ENCODE peak calls at places on chromosomes 16 and 17, in five cellular contexts. One of them, this sample, is unnamed.

GRCh38 chr17:55454906-55455474 is 33.4 kb upstream of the MMD start:
- DNase-seq in NCI-H748 treated with DMSO at 0.1 percent for 48 hours: no peak
- DNase-seq in effector memory CD8-positive, alpha-beta T cell: no peak
- DNase-seq in NCI-H2081: no peak
- DNase-seq in fibroblast of the conjunctiva: peak
- DNase-seq in this sample: no peak

GRCh38 chr16:20750558-20750957 is 8.9 kb upstream of the THUMPD1 start:
- DNase-seq in NCI-H748 treated with DMSO at 0.1 percent for 48 hours: no peak
- DNase-seq in effector memory CD8-positive, alpha-beta T cell: no peak
- DNase-seq in NCI-H2081: no peak
- DNase-seq in fibroblast of the conjunctiva: no peak
- DNase-seq in this sample: no peak

GRCh38 chr16:64627288-64627687 is 494.6 kb downstream of the CDH11 start:
- DNase-seq in NCI-H748 treated with DMSO at 0.1 percent for 48 hours: no peak
- DNase-seq in effector memory CD8-positive, alpha-beta T cell: no peak
- DNase-seq in NCI-H2081: no peak
- DNase-seq in fibroblast of the conjunctiva: no peak
- DNase-seq in this sample: no peak

GRCh38 chr16:89925596-89926079 is 2.5 kb downstream of the TUBB3 start:
- DNase-seq in NCI-H748 treated with DMSO at 0.1 percent for 48 hours: no peak
- DNase-seq in effector memory CD8-positive, alpha-beta T cell: no peak
- DNase-seq in NCI-H2081: no peak
- DNase-seq in fibroblast of the conjunctiva: no peak
- DNase-seq in this sample: no peak

GRCh38 chr17:71188811-71189492 is 931.9 kb upstream of the SOX9 start:
- DNase-seq in NCI-H748 treated with DMSO at 0.1 percent for 48 hours: no peak
- DNase-seq in effector memory CD8-positive, alpha-beta T cell: no peak
- DNase-seq in NCI-H2081: no peak
- DNase-seq in fibroblast of the conjunctiva: peak
- DNase-seq in this sample: no peak

GRCh38 chr17:80202197-80202596 is 17.9 kb downstream of the SGSH start:
- DNase-seq in NCI-H748 treated with DMSO at 0.1 percent for 48 hours: no peak
- DNase-seq in effector memory CD8-positive, alpha-beta T cell: no peak
- DNase-seq in NCI-H2081: no peak
- DNase-seq in fibroblast of the conjunctiva: no peak
- DNase-seq in this sample: no peak

GRCh38 chr17:29049541-29050150 is 6.7 kb downstream of the PIPOX start:
- DNase-seq in NCI-H748 treated with DMSO at 0.1 percent for 48 hours: no peak
- DNase-seq in effector memory CD8-positive, alpha-beta T cell: no peak
- DNase-seq in NCI-H2081: no peak
- DNase-seq in fibroblast of the conjunctiva: no peak
- DNase-seq in this sample: no peak

GRCh38 chr17:49469831-49470568 is 25.1 kb upstream of the NGFR start:
- DNase-seq in NCI-H748 treated with DMSO at 0.1 percent for 48 hours: no peak
- DNase-seq in effector memory CD8-positive, alpha-beta T cell: no peak
- DNase-seq in NCI-H2081: no peak
- DNase-seq in fibroblast of the conjunctiva: no peak
- DNase-seq in this sample: peak

GRCh38 chr17:3657874-3658783 is 10.2 kb downstream of the TAX1BP3 start:
- DNase-seq in NCI-H748 treated with DMSO at 0.1 percent for 48 hours: no peak
- DNase-seq in effector memory CD8-positive, alpha-beta T cell: no peak
- DNase-seq in NCI-H2081: no peak
- DNase-seq in fibroblast of the conjunctiva: no peak
- DNase-seq in this sample: no peak

GRCh38 chr16:14013571-14014283 is 57.4 kb upstream of the MRTFB start:
- DNase-seq in NCI-H748 treated with DMSO at 0.1 percent for 48 hours: peak
- DNase-seq in effector memory CD8-positive, alpha-beta T cell: no peak
- DNase-seq in NCI-H2081: no peak
- DNase-seq in fibroblast of the conjunctiva: peak
- DNase-seq in this sample: peak

GRCh38 chr16:76932541-76933211 is 258.3 kb upstream of the MON1B start:
- DNase-seq in NCI-H748 treated with DMSO at 0.1 percent for 48 hours: no peak
- DNase-seq in effector memory CD8-positive, alpha-beta T cell: no peak
- DNase-seq in NCI-H2081: no peak
- DNase-seq in fibroblast of the conjunctiva: no peak
- DNase-seq in this sample: no peak

GRCh38 chr16:83456934-83457333 is 350.8 kb upstream of the HSBP1 start:
- DNase-seq in NCI-H748 treated with DMSO at 0.1 percent for 48 hours: no peak
- DNase-seq in effector memory CD8-positive, alpha-beta T cell: no peak
- DNase-seq in NCI-H2081: no peak
- DNase-seq in fibroblast of the conjunctiva: no peak
- DNase-seq in this sample: no peak

GRCh38 chr16:61243954-61244353 is 792.3 kb downstream of the CDH8 start:
- DNase-seq in NCI-H748 treated with DMSO at 0.1 percent for 48 hours: no peak
- DNase-seq in effector memory CD8-positive, alpha-beta T cell: no peak
- DNase-seq in NCI-H2081: no peak
- DNase-seq in fibroblast of the conjunctiva: no peak
- DNase-seq in this sample: no peak

GRCh38 chr17:19013226-19013625 is 8.7 kb upstream of the FAM83G start:
- DNase-seq in NCI-H748 treated with DMSO at 0.1 percent for 48 hours: no peak
- DNase-seq in effector memory CD8-positive, alpha-beta T cell: no peak
- DNase-seq in NCI-H2081: no peak
- DNase-seq in fibroblast of the conjunctiva: no peak
- DNase-seq in this sample: no peak

GRCh38 chr16:85637808-85638186 is 24.7 kb downstream of the GSE1 start:
- DNase-seq in NCI-H748 treated with DMSO at 0.1 percent for 48 hours: no peak
- DNase-seq in effector memory CD8-positive, alpha-beta T cell: no peak
- DNase-seq in NCI-H2081: peak
- DNase-seq in fibroblast of the conjunctiva: no peak
- DNase-seq in this sample: peak

GRCh38 chr17:4579678-4580077 is 4.7 kb upstream of the SMTNL2 start:
- DNase-seq in NCI-H748 treated with DMSO at 0.1 percent for 48 hours: no peak
- DNase-seq in effector memory CD8-positive, alpha-beta T cell: no peak
- DNase-seq in NCI-H2081: no peak
- DNase-seq in fibroblast of the conjunctiva: no peak
- DNase-seq in this sample: no peak

GRCh38 chr16:57992084-57992483 is 8.4 kb downstream of the ZNF319 start:
- DNase-seq in NCI-H748 treated with DMSO at 0.1 percent for 48 hours: no peak
- DNase-seq in effector memory CD8-positive, alpha-beta T cell: no peak
- DNase-seq in NCI-H2081: no peak
- DNase-seq in fibroblast of the conjunctiva: no peak
- DNase-seq in this sample: no peak

GRCh38 chr17:64507418-64507766 is 615 bp downstream of the CEP95 start:
- DNase-seq in NCI-H748 treated with DMSO at 0.1 percent for 48 hours: peak
- DNase-seq in effector memory CD8-positive, alpha-beta T cell: no peak
- DNase-seq in NCI-H2081: peak
- DNase-seq in fibroblast of the conjunctiva: peak
- DNase-seq in this sample: no peak

GRCh38 chr17:77316651-77317050 is 175.9 kb downstream of the SEC14L1 start:
- DNase-seq in NCI-H748 treated with DMSO at 0.1 percent for 48 hours: no peak
- DNase-seq in effector memory CD8-positive, alpha-beta T cell: no peak
- DNase-seq in NCI-H2081: no peak
- DNase-seq in fibroblast of the conjunctiva: no peak
- DNase-seq in this sample: no peak

GRCh38 chr17:53628011-53628410 is 194.7 kb upstream of the KIF2B start:
- DNase-seq in NCI-H748 treated with DMSO at 0.1 percent for 48 hours: no peak
- DNase-seq in effector memory CD8-positive, alpha-beta T cell: no peak
- DNase-seq in NCI-H2081: no peak
- DNase-seq in fibroblast of the conjunctiva: peak
- DNase-seq in this sample: no peak

GRCh38 chr17:17542906-17543635 is 46.9 kb upstream of the RASD1 start:
- DNase-seq in NCI-H748 treated with DMSO at 0.1 percent for 48 hours: no peak
- DNase-seq in effector memory CD8-positive, alpha-beta T cell: no peak
- DNase-seq in NCI-H2081: no peak
- DNase-seq in fibroblast of the conjunctiva: no peak
- DNase-seq in this sample: peak

GRCh38 chr16:78673884-78674283 is 574.4 kb downstream of the WWOX start:
- DNase-seq in NCI-H748 treated with DMSO at 0.1 percent for 48 hours: no peak
- DNase-seq in effector memory CD8-positive, alpha-beta T cell: no peak
- DNase-seq in NCI-H2081: no peak
- DNase-seq in fibroblast of the conjunctiva: no peak
- DNase-seq in this sample: no peak

GRCh38 chr17:79789943-79790804 is 6.7 kb downstream of the CBX8 start:
- DNase-seq in NCI-H748 treated with DMSO at 0.1 percent for 48 hours: peak
- DNase-seq in effector memory CD8-positive, alpha-beta T cell: no peak
- DNase-seq in NCI-H2081: no peak
- DNase-seq in fibroblast of the conjunctiva: no peak
- DNase-seq in this sample: peak

GRCh38 chr16:87380875-87381274 is 2.7 kb downstream of the FBXO31 start:
- DNase-seq in NCI-H748 treated with DMSO at 0.1 percent for 48 hours: no peak
- DNase-seq in effector memory CD8-positive, alpha-beta T cell: no peak
- DNase-seq in NCI-H2081: no peak
- DNase-seq in fibroblast of the conjunctiva: no peak
- DNase-seq in this sample: no peak

GRCh38 chr17:71748872-71749271 is 371.9 kb upstream of the SOX9 start:
- DNase-seq in NCI-H748 treated with DMSO at 0.1 percent for 48 hours: no peak
- DNase-seq in effector memory CD8-positive, alpha-beta T cell: no peak
- DNase-seq in NCI-H2081: no peak
- DNase-seq in fibroblast of the conjunctiva: no peak
- DNase-seq in this sample: no peak

GRCh38 chr17:21287703-21288449 is 3.4 kb downstream of the MAP2K3 start:
- DNase-seq in NCI-H748 treated with DMSO at 0.1 percent for 48 hours: no peak
- DNase-seq in effector memory CD8-positive, alpha-beta T cell: peak
- DNase-seq in NCI-H2081: peak
- DNase-seq in fibroblast of the conjunctiva: peak
- DNase-seq in this sample: peak

GRCh38 chr16:4694664-4695451 is 1.5 kb downstream of the NUDT16L1 start:
- DNase-seq in NCI-H748 treated with DMSO at 0.1 percent for 48 hours: no peak
- DNase-seq in effector memory CD8-positive, alpha-beta T cell: no peak
- DNase-seq in NCI-H2081: no peak
- DNase-seq in fibroblast of the conjunctiva: no peak
- DNase-seq in this sample: no peak

GRCh38 chr17:5516060-5516792 is 29.9 kb downstream of the MIS12 start:
- DNase-seq in NCI-H748 treated with DMSO at 0.1 percent for 48 hours: no peak
- DNase-seq in effector memory CD8-positive, alpha-beta T cell: no peak
- DNase-seq in NCI-H2081: no peak
- DNase-seq in fibroblast of the conjunctiva: peak
- DNase-seq in this sample: no peak

GRCh38 chr16:11094075-11094593 is 149.8 kb downstream of the CLEC16A start:
- DNase-seq in NCI-H748 treated with DMSO at 0.1 percent for 48 hours: no peak
- DNase-seq in effector memory CD8-positive, alpha-beta T cell: no peak
- DNase-seq in NCI-H2081: no peak
- DNase-seq in fibroblast of the conjunctiva: no peak
- DNase-seq in this sample: no peak

GRCh38 chr17:65553009-65553645 is 8.3 kb downstream of the AXIN2 start:
- DNase-seq in NCI-H748 treated with DMSO at 0.1 percent for 48 hours: no peak
- DNase-seq in effector memory CD8-positive, alpha-beta T cell: no peak
- DNase-seq in NCI-H2081: no peak
- DNase-seq in fibroblast of the conjunctiva: no peak
- DNase-seq in this sample: no peak

GRCh38 chr16:3094289-3095027 is 4.6 kb downstream of the ZSCAN10 start:
- DNase-seq in NCI-H748 treated with DMSO at 0.1 percent for 48 hours: peak
- DNase-seq in effector memory CD8-positive, alpha-beta T cell: peak
- DNase-seq in NCI-H2081: no peak
- DNase-seq in fibroblast of the conjunctiva: peak
- DNase-seq in this sample: peak

GRCh38 chr16:19382887-19383816 is 34.5 kb upstream of the TMC5 start:
- DNase-seq in NCI-H748 treated with DMSO at 0.1 percent for 48 hours: peak
- DNase-seq in effector memory CD8-positive, alpha-beta T cell: no peak
- DNase-seq in NCI-H2081: no peak
- DNase-seq in fibroblast of the conjunctiva: no peak
- DNase-seq in this sample: no peak

GRCh38 chr16:48272837-48273421 is 25.6 kb upstream of the ABCC11 start:
- DNase-seq in NCI-H748 treated with DMSO at 0.1 percent for 48 hours: no peak
- DNase-seq in effector memory CD8-positive, alpha-beta T cell: no peak
- DNase-seq in NCI-H2081: no peak
- DNase-seq in fibroblast of the conjunctiva: no peak
- DNase-seq in this sample: no peak

GRCh38 chr16:15894571-15895358 is 6.4 kb upstream of the CEP20 start:
- DNase-seq in NCI-H748 treated with DMSO at 0.1 percent for 48 hours: no peak
- DNase-seq in effector memory CD8-positive, alpha-beta T cell: no peak
- DNase-seq in NCI-H2081: no peak
- DNase-seq in fibroblast of the conjunctiva: no peak
- DNase-seq in this sample: no peak

GRCh38 chr17:37322826-37323561 is 52.8 kb upstream of the C17orf78 start:
- DNase-seq in NCI-H748 treated with DMSO at 0.1 percent for 48 hours: no peak
- DNase-seq in effector memory CD8-positive, alpha-beta T cell: no peak
- DNase-seq in NCI-H2081: no peak
- DNase-seq in fibroblast of the conjunctiva: no peak
- DNase-seq in this sample: no peak

GRCh38 chr17:4155980-4156620 is 13.1 kb downstream of the CYB5D2 start:
- DNase-seq in NCI-H748 treated with DMSO at 0.1 percent for 48 hours: no peak
- DNase-seq in effector memory CD8-positive, alpha-beta T cell: no peak
- DNase-seq in NCI-H2081: no peak
- DNase-seq in fibroblast of the conjunctiva: no peak
- DNase-seq in this sample: no peak

GRCh38 chr17:46009681-46010596 is 10.9 kb downstream of the STH start:
- DNase-seq in NCI-H748 treated with DMSO at 0.1 percent for 48 hours: no peak
- DNase-seq in effector memory CD8-positive, alpha-beta T cell: no peak
- DNase-seq in NCI-H2081: no peak
- DNase-seq in fibroblast of the conjunctiva: no peak
- DNase-seq in this sample: no peak

GRCh38 chr17:45918241-45918745 is 23.9 kb downstream of the MAPT start:
- DNase-seq in NCI-H748 treated with DMSO at 0.1 percent for 48 hours: no peak
- DNase-seq in effector memory CD8-positive, alpha-beta T cell: no peak
- DNase-seq in NCI-H2081: no peak
- DNase-seq in fibroblast of the conjunctiva: no peak
- DNase-seq in this sample: no peak

GRCh38 chr16:70160821-70161220 is 12.8 kb upstream of the CLEC18C start:
- DNase-seq in NCI-H748 treated with DMSO at 0.1 percent for 48 hours: no peak
- DNase-seq in effector memory CD8-positive, alpha-beta T cell: no peak
- DNase-seq in NCI-H2081: no peak
- DNase-seq in fibroblast of the conjunctiva: no peak
- DNase-seq in this sample: no peak